ENCODE peak calls at places on chromosomes 2 and 18, in seven cellular contexts. G is heart right ventricle; A is PC-9; J is left lung; S is stomach; P is CD8-positive, alpha-beta memory T cell; C is brain microvascular endothelial cell. L is an unnamed sample.

GRCh38 chr2:64228126-64228678 is 84.0 kb upstream of the PELI1 start:
- DNase-seq in G (peak; percentile 87), A (peak; percentile 58), J (peak; percentile 98), S (peak; percentile 75), P (peak; percentile 17), C (peak; percentile 46), L (peak; percentile 73)

GRCh38 chr2:30956995-30957394 is 149.7 kb upstream of the CAPN13 start:
- DNase-seq in G (no peak), A (no peak), J (no peak), S (no peak), P (no peak), C (no peak), L (no peak)

GRCh38 chr18:12742453-12742852 is 39.6 kb downstream of the PSMG2 start:
- DNase-seq in G (no peak), A (peak; percentile 26), J (no peak), S (no peak), P (no peak), C (peak; percentile 57), L (no peak)

GRCh38 chr2:13128139-13128538 is 411.4 kb downstream of the TRIB2 start:
- DNase-seq in G (no peak), A (no peak), J (no peak), S (no peak), P (no peak), C (no peak), L (no peak)

GRCh38 chr2:54638774-54639187 is 84.7 kb upstream of the EML6 start:
- DNase-seq in G (no peak), A (no peak), J (no peak), S (no peak), P (no peak), C (no peak), L (no peak)

GRCh38 chr2:18959952-18960717 is 370.8 kb upstream of the NT5C1B start:
- DNase-seq in G (no peak), A (no peak), J (no peak), S (no peak), P (no peak), C (no peak), L (no peak)

GRCh38 chr2:40872580-40872979 is 420.7 kb upstream of the SLC8A1 start:
- DNase-seq in G (no peak), A (no peak), J (no peak), S (no peak), P (no peak), C (no peak), L (no peak)

GRCh38 chr2:262117-262516 is 1.7 kb downstream of the SH3YL1 start:
- DNase-seq in G (no peak), A (no peak), J (no peak), S (no peak), P (no peak), C (no peak), L (no peak)

GRCh38 chr2:120453635-120453998 is 107.7 kb downstream of the INHBB start:
- DNase-seq in G (no peak), A (peak; percentile 33), J (no peak), S (no peak), P (no peak), C (peak; percentile 55), L (no peak)

GRCh38 chr2:218984239-218985020 is 554 bp downstream of the FEV start:
- DNase-seq in G (no peak), A (no peak), J (no peak), S (no peak), P (no peak), C (no peak), L (no peak)

GRCh38 chr18:54257015-54257414 is 12.3 kb upstream of the POLI start:
- DNase-seq in G (no peak), A (no peak), J (no peak), S (no peak), P (no peak), C (no peak), L (no peak)

GRCh38 chr2:58098254-58099096 is 51.9 kb downstream of the VRK2 start:
- DNase-seq in G (no peak), A (no peak), J (no peak), S (no peak), P (no peak), C (peak; percentile 54), L (no peak)

GRCh38 chr2:218010116-218010837 is 7.5 kb upstream of the TNS1 start:
- DNase-seq in G (peak; percentile 68), A (peak; percentile 54), J (peak; percentile 88), S (peak; percentile 65), P (peak; percentile 16), C (no peak), L (no peak)

GRCh38 chr2:185700883-185701282 is 37.7 kb upstream of the FSIP2 start:
- DNase-seq in G (no peak), A (no peak), J (no peak), S (no peak), P (no peak), C (no peak), L (no peak)

GRCh38 chr2:189248116-189248515 is 68.6 kb upstream of the COL5A2 start:
- DNase-seq in G (no peak), A (no peak), J (no peak), S (no peak), P (no peak), C (no peak), L (no peak)

GRCh38 chr2:101500860-101501259 is 25.9 kb upstream of the RFX8 start:
- DNase-seq in G (no peak), A (no peak), J (no peak), S (no peak), P (no peak), C (no peak), L (no peak)

GRCh38 chr2:66173635-66174034 is 261.3 kb upstream of the MEIS1 start:
- DNase-seq in G (no peak), A (no peak), J (no peak), S (no peak), P (no peak), C (no peak), L (no peak)

GRCh38 chr2:141899740-141900139 is 231.1 kb downstream of the LRP1B start:
- DNase-seq in G (no peak), A (no peak), J (no peak), S (no peak), P (no peak), C (no peak), L (no peak)

GRCh38 chr2:74658516-74658915 is 4.5 kb downstream of the SEMA4F start:
- DNase-seq in G (no peak), A (no peak), J (no peak), S (no peak), P (no peak), C (peak; percentile 42), L (no peak)

GRCh38 chr18:25125670-25126069 is 226.3 kb downstream of the ZNF521 start:
- DNase-seq in G (no peak), A (no peak), J (no peak), S (no peak), P (no peak), C (no peak), L (no peak)

GRCh38 chr2:75560022-75560767 is 544 bp downstream of the EVA1A start:
- DNase-seq in G (no peak), A (peak; percentile 37), J (peak; percentile 82), S (no peak), P (no peak), C (peak; percentile 27), L (no peak)

GRCh38 chr2:155442755-155443372 is 744.4 kb downstream of the KCNJ3 start:
- DNase-seq in G (no peak), A (peak; percentile 15), J (no peak), S (no peak), P (no peak), C (no peak), L (no peak)

GRCh38 chr2:23135481-23136100 is 249.4 kb upstream of the KLHL29 start:
- DNase-seq in G (peak; percentile 25), A (no peak), J (no peak), S (no peak), P (no peak), C (no peak), L (no peak)

DNA sequence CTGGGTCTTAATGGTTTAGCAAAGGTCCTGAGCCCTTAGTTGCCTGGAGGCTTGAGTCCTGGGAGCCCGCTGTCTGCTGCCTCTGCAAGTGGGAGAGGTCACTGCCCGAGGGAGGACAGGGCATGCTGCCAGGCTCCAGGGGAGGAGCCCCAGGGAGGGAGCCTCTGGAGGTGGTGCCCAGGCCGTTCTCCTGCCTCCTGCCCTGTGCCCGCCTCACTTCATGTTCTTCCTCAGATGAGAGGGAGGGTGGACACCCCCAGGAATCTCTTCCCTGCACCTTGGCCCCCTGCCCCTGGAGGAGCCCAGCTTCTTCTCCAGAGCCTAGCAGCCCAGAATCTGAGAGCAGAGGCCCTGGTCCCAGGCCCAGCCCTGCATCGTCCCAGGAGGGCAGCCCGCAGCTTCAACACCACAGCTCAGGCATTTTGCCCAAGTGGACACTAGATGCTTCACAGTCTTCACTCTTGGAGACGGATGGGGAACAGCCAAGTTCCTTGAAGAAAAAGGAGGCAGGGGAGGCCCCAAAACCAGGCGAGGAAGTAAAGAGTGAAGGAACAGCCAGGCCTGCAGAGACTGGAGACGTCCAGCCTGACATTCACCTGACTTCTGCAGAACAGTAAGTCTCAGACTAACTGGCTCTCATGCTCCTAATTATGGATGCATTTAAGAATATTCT is 12.0 kb downstream of the PSD4 start:
- DNase-seq in G (peak; percentile 55), A (peak; percentile 75), J (peak; percentile 88), S (peak; percentile 89), P (no peak), C (no peak), L (peak; percentile 92)
- H3K36me3 ChIP-seq in G (no peaks in the 10 kb centered on the region), A (no peaks in the 10 kb centered on the region), J (peaks cover 37% of the 10 kb centered on the region), S (peaks cover 9% of the 10 kb centered on the region), P (peaks cover 44% of the 10 kb centered on the region), C (no peaks in the 10 kb centered on the region), L (peaks cover 5% of the 10 kb centered on the region)

GRCh38 chr2:99573624-99574251 is 83.9 kb upstream of the REV1 start:
- DNase-seq in G (no peak), A (no peak), J (no peak), S (no peak), P (no peak), C (no peak), L (no peak)
- H3K36me3 ChIP-seq in G (no peaks in the 10 kb centered on the region), A (no peaks in the 10 kb centered on the region), J (no peaks in the 10 kb centered on the region), S (peaks cover 26% of the 10 kb centered on the region), P (no peaks in the 10 kb centered on the region), C (no peaks in the 10 kb centered on the region), L (no peaks in the 10 kb centered on the region)

GRCh38 chr2:149012545-149012944 is 26.0 kb upstream of the LYPD6B start:
- DNase-seq in G (no peak), A (no peak), J (no peak), S (no peak), P (no peak), C (no peak), L (no peak)
- H3K36me3 ChIP-seq in G (no peaks in the 10 kb centered on the region), A (no peaks in the 10 kb centered on the region), J (no peaks in the 10 kb centered on the region), S (peaks cover 10% of the 10 kb centered on the region), P (no peaks in the 10 kb centered on the region), C (no peaks in the 10 kb centered on the region), L (peaks cover 11% of the 10 kb centered on the region)

GRCh38 chr2:99417396-99417795 is 72.4 kb downstream of the REV1 start:
- DNase-seq in G (no peak), A (no peak), J (no peak), S (no peak), P (no peak), C (no peak), L (no peak)

GRCh38 chr2:99421469-99421868 is 68.3 kb downstream of the REV1 start:
- DNase-seq in G (no peak), A (no peak), J (no peak), S (no peak), P (no peak), C (peak; percentile 25), L (no peak)

GRCh38 chr2:99420751-99421299 is 69.0 kb downstream of the REV1 start:
- DNase-seq in G (no peak), A (no peak), J (no peak), S (no peak), P (no peak), C (peak; percentile 20), L (no peak)

GRCh38 chr2:99422599-99422998 is 67.2 kb downstream of the REV1 start:
- DNase-seq in G (no peak), A (no peak), J (no peak), S (no peak), P (no peak), C (no peak), L (no peak)

GRCh38 chr2:99420031-99420430 is 69.8 kb downstream of the REV1 start:
- DNase-seq in G (no peak), A (no peak), J (no peak), S (no peak), P (no peak), C (no peak), L (no peak)
- H3K36me3 ChIP-seq in G (no peaks in the 10 kb centered on the region), A (peaks cover 52% of the 10 kb centered on the region), J (peaks cover 98% of the 10 kb centered on the region), S (peaks cover 96% of the 10 kb centered on the region), P (peaks cover 47% of the 10 kb centered on the region), C (peaks cover 37% of the 10 kb centered on the region), L (no peaks in the 10 kb centered on the region)